ENCODE peak calls at places on chromosomes 12 and 14, in ten cellular contexts. I is hypothalamus, L is HTR-8/SVneo, J is NCI-H187, B is MV-4-11, E is non-pigmented ciliary epithelial cell, A is NAMALWA, P is nucleus accumbens, W is aorta, S is EL. V is an unnamed sample.

GRCh38 chr12:125018356-125018755 is 24.9 kb downstream of the BRI3BP start:
- DNase-seq in W (peak; percentile 33), S (no peak), I (no peak), E (no peak), B (no peak), L (no peak), P (no peak), A (no peak), J (no peak), V (no peak)

GRCh38 chr14:30988509-30988908 is 36.9 kb upstream of the AP4S1 start:
- DNase-seq in E (no peak), J (no peak), P (no peak), I (no peak), A (no peak), B (no peak), W (no peak), L (no peak), S (peak; percentile 25), V (peak; percentile 41)

GRCh38 chr12:18750087-18750486 is 12.2 kb downstream of the CAPZA3 start:
- DNase-seq in B (no peak), P (no peak), A (no peak), L (no peak), I (no peak), S (peak; percentile 18), J (no peak), W (no peak), E (no peak), V (peak; percentile 27)

GRCh38 chr12:100326208-100326607 is 30.7 kb upstream of the SLC17A8 start:
- DNase-seq in I (no peak), A (no peak), E (no peak), P (no peak), J (no peak), S (no peak), W (no peak), B (no peak), L (no peak), V (no peak)

GRCh38 chr12:50887191-50887590 is 44.5 kb downstream of the TMPRSS12 start:
- DNase-seq in I (no peak), E (no peak), J (no peak), L (no peak), P (no peak), S (no peak), B (no peak), A (no peak), W (no peak), V (no peak)

GRCh38 chr12:97396989-97397388 is 65.6 kb upstream of the RMST start:
- DNase-seq in I (no peak), P (no peak), A (no peak), J (no peak), E (no peak), B (no peak), S (no peak), L (no peak), W (no peak), V (no peak)

GRCh38 chr12:111093428-111094142 is 173.2 kb upstream of the MYL2 start:
- DNase-seq in W (no peak), L (no peak), A (peak; percentile 20), E (no peak), P (no peak), S (no peak), I (no peak), J (no peak), B (no peak), V (no peak)

GRCh38 chr14:86766469-86766868 is 1226.5 kb downstream of the GALC start:
- DNase-seq in J (no peak), E (no peak), A (no peak), P (no peak), W (no peak), B (peak; percentile 45), I (no peak), S (no peak), L (no peak), V (no peak)

GRCh38 chr12:23006413-23006812 is 381.4 kb downstream of the ETNK1 start:
- DNase-seq in E (no peak), W (no peak), P (no peak), B (no peak), J (no peak), L (no peak), I (no peak), S (no peak), A (no peak), V (no peak)

GRCh38 chr14:36818794-36819384 is 157.2 kb downstream of the PAX9 start:
- DNase-seq in I (no peak), P (no peak), L (peak; percentile 4), J (no peak), B (no peak), S (peak; percentile 2), W (no peak), E (peak; percentile 23), A (no peak), V (peak; percentile 63)

GRCh38 chr12:69837191-69838085 is 12.4 kb downstream of the MYRFL start:
- DNase-seq in B (no peak), A (no peak), S (no peak), L (no peak), W (no peak), E (no peak), P (no peak), I (peak; percentile 12), J (no peak), V (no peak)